ENCODE peak calls at places on chromosomes 1 and 21, in seven cellular contexts. X is H1, H is HCT116, Z is SK-N-SH, T is HepG2, K is GM12878, B is K562. F is an unnamed sample.

GRCh38 chr1:78104322-78104721 is 58.6 kb downstream of the GIPC2 start:
- DNase-seq in X (no peak), H (no peak), Z (no peak), T (no peak), K (no peak), B (no peak), F (no peak)

GRCh38 chr1:72690871-72691270 is 408.5 kb upstream of the NEGR1 start:
- DNase-seq in X (no peak), H (no peak), Z (no peak), T (no peak), K (no peak), B (no peak), F (peak; percentile 12)

GRCh38 chr1:46030074-46030870 is 102.2 kb downstream of the PIK3R3 start:
- DNase-seq in X (no peak), H (no peak), Z (no peak), T (no peak), K (no peak), B (no peak), F (no peak)

GRCh38 chr1:83516369-83516768 is 482.6 kb downstream of the TTLL7 start:
- DNase-seq in X (no peak), H (no peak), Z (peak; percentile 11), T (no peak), K (no peak), B (no peak), F (no peak)

GRCh38 chr1:245153645-245154428 is 948 bp upstream of the KIF26B start:
- DNase-seq in X (peak; percentile 71), H (no peak), Z (peak; percentile 74), T (no peak), K (no peak), B (peak; percentile 41), F (peak; percentile 44)

GRCh38 chr1:186943891-186944686 is 115.3 kb downstream of the PLA2G4A start:
- DNase-seq in X (no peak), H (no peak), Z (no peak), T (no peak), K (no peak), B (no peak), F (no peak)

GRCh38 chr1:6445062-6445763 is 20.6 kb downstream of the ESPN start:
- DNase-seq in X (no peak), H (no peak), Z (peak; percentile 71), T (peak; percentile 74), K (no peak), B (no peak), F (no peak)

GRCh38 chr21:46052703-46053651 is 44.9 kb upstream of the COL6A2 start:
- DNase-seq in X (no peak), H (peak; percentile 33), Z (no peak), T (no peak), K (no peak), B (no peak), F (no peak)

GRCh38 chr1:71351438-71351837 is 270.6 kb upstream of the ZRANB2 start:
- DNase-seq in X (no peak), H (no peak), Z (no peak), T (no peak), K (no peak), B (no peak), F (no peak)

GRCh38 chr1:7462627-7463026 is 308.5 kb upstream of the VAMP3 start:
- DNase-seq in X (no peak), H (no peak), Z (peak; percentile 68), T (no peak), K (no peak), B (no peak), F (no peak)

GRCh38 chr1:155932487-155932886 is 1.7 kb downstream of the KHDC4 start:
- DNase-seq in X (no peak), H (no peak), Z (no peak), T (no peak), K (no peak), B (no peak), F (no peak)

GRCh38 chr1:116485071-116485735 is 85.6 kb downstream of the CD58 start:
- DNase-seq in X (peak; percentile 97), H (peak; percentile 73), Z (peak; percentile 85), T (peak; percentile 88), K (no peak), B (peak; percentile 90), F (peak; percentile 33)

GRCh38 chr1:116487583-116487982 is 83.2 kb downstream of the CD58 start:
- DNase-seq in X (no peak), H (no peak), Z (no peak), T (peak; percentile 59), K (no peak), B (no peak), F (no peak)

GRCh38 chr1:116487016-116487415 is 83.8 kb downstream of the CD58 start:
- DNase-seq in X (no peak), H (no peak), Z (no peak), T (no peak), K (no peak), B (no peak), F (no peak)

GRCh38 chr1:116485976-116486375 is 84.8 kb downstream of the CD58 start:
- DNase-seq in X (no peak), H (no peak), Z (no peak), T (no peak), K (no peak), B (no peak), F (no peak)

DNA sequence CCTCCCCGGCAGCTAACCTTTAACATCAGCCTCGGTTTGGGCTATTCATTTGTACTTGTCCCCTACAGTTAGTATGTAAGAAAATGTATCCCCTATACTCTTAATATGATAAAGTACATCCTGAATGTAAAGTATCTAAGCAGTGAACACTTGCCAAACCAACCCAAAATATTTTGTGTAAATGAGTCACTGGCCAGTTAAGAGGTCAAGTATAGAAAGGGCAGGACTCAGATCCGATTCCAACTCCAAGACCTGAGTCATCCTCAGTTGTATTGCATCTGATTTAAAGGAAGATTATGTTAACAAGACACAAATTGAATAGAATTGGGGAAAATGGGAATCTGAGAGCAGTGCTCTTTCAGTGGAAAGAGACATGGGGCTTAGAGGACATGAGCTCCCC is 84.4 kb downstream of the CD58 start:
- DNase-seq in X (no peak), H (no peak), Z (no peak), T (no peak), K (no peak), B (no peak), F (no peak)
- TF ChIP-seq JUND in X (no peak), H (peak; percentile 40), Z (peak; percentile 85), T (no peak), K (no peak), B (peak; percentile 21), F (no peak)

DNA sequence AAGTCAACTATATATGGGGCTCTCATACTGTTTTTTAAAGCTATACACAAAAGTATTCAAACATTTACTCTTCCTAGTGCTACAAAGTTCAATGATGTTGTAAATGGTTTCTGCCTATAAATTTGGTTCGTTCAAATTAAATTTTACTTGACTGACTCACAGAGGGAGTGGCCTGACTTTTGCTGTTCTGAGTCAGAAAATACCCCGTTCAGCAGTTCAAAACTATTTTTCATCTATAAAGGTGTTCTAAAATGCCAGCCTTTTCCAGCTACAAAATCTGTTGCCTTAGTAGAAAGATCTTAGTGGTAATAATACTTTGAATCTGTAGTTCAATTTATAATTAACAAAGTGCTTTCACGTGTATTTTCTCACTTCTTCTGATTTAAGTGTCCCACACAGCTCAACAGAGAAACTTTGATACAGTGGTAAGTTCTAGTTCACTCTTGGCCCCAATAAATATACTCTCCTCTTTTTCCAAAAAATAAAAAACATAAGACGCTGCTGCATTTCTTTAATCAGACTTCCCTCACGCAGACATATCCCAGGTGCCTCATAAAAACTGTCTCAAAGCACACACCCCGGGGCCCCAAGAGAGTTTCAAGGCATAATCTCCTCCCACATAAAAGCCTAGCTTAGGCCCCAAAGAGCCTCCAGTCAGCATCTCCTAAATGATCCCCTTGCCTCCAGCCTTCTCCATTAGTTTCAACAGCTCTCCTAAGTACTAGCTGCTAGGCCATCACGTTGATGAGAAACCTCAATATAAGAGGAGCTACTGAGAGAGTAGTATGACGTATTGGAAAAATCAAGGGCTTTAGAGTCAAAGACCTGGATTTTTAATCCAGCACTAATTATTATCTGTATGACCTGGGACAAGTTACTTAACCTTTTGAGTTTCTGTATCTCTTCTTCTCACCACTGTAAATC is 3.2 kb downstream of the PTP4A2 start:
- DNase-seq in X (no peak), H (no peak), Z (no peak), T (no peak), K (no peak), B (no peak), F (no peak)
- TF ChIP-seq JUND in X (no peak), H (no peak), Z (peak; percentile 64), T (no peak), K (no peak), B (no peak), F (no peak)

GRCh38 chr1:207813513-207813881 is 61.6 kb downstream of the CD46 start:
- DNase-seq in X (no peak), H (no peak), Z (no peak), T (no peak), K (no peak), B (no peak), F (no peak)

GRCh38 chr1:207811319-207811718 is 59.5 kb downstream of the CD46 start:
- DNase-seq in X (no peak), H (no peak), Z (no peak), T (no peak), K (no peak), B (no peak), F (no peak)

GRCh38 chr1:207810606-207811295 is 58.9 kb downstream of the CD46 start:
- DNase-seq in X (peak; percentile 29), H (no peak), Z (no peak), T (no peak), K (no peak), B (no peak), F (no peak)

GRCh38 chr1:207812778-207813512 is 61.1 kb downstream of the CD46 start:
- DNase-seq in X (no peak), H (no peak), Z (no peak), T (no peak), K (no peak), B (no peak), F (no peak)

GRCh38 chr1:207811920-207812720 is 60.3 kb downstream of the CD46 start:
- DNase-seq in X (peak; percentile 57), H (no peak), Z (peak; percentile 70), T (peak; percentile 64), K (no peak), B (peak; percentile 79), F (peak; percentile 95)
- TF ChIP-seq JUND in X (no peak), H (no peak), Z (no peak), T (no peak), K (no peak), B (peak; percentile 47), F (no peak)

GRCh38 chr1:3675436-3675835 is 23.1 kb downstream of the TP73 start:
- DNase-seq in X (no peak), H (no peak), Z (no peak), T (no peak), K (no peak), B (no peak), F (no peak)
- TF ChIP-seq JUND in X (no peak), H (no peak), Z (no peak), T (no peak), K (no peak), B (no peak), F (no peak)

GRCh38 chr1:228349701-228350171 is 56.9 kb downstream of the TRIM11 start:
- DNase-seq in X (no peak), H (no peak), Z (no peak), T (no peak), K (no peak), B (no peak), F (no peak)
- TF ChIP-seq JUND in X (no peak), H (no peak), Z (no peak), T (no peak), K (no peak), B (no peak), F (no peak)